ENCODE peak calls at places on chromosomes 16 and 17, in ten cellular contexts. E is fibroblast of pulmonary artery, L is astrocyte of the cerebellum, N is colonic mucosa, A is ascending aorta, K is Peyer's patch, Q is foreskin fibroblast, B is adrenal gland, U is PC-3, H is left lung. R is an unnamed sample.

GRCh38 chr17:77620282-77620681 is 338.2 kb upstream of the TNRC6C start:
- DNase-seq in B (no peak), A (peak), N (no peak), L (no peak), H (no peak), K (no peak), U (no peak), Q (no peak), E (no peak), R (no peak)

GRCh38 chr17:50536683-50537646 is 4.4 kb downstream of the EPN3 start:
- DNase-seq in A (no peak), E (no peak), H (no peak), L (no peak), U (no peak), Q (no peak), K (no peak), B (no peak), N (no peak), R (no peak)

GRCh38 chr16:89331371-89332109 is 114.0 kb downstream of the ZNF778 start:
- DNase-seq in E (no peak), A (no peak), L (no peak), H (no peak), N (no peak), B (no peak), K (no peak), U (no peak), Q (peak), R (no peak)

GRCh38 chr17:8121531-8122390 is 2.1 kb downstream of the HES7 start:
- DNase-seq in Q (peak), E (peak), A (no peak), L (no peak), N (peak), H (no peak), B (no peak), K (no peak), U (peak), R (no peak)

GRCh38 chr17:77528516-77529327 is 388.0 kb downstream of the SEC14L1 start:
- DNase-seq in N (no peak), H (no peak), Q (peak), A (no peak), B (no peak), E (no peak), K (no peak), U (no peak), L (no peak), R (no peak)

GRCh38 chr17:15406081-15406480 is 61.3 kb downstream of the CDRT4 start:
- DNase-seq in N (no peak), Q (no peak), U (no peak), A (no peak), L (no peak), H (no peak), K (no peak), B (no peak), E (no peak), R (no peak)

GRCh38 chr16:53457670-53458069 is 23.4 kb downstream of the RBL2 start:
- DNase-seq in B (no peak), E (no peak), U (no peak), L (no peak), H (no peak), N (peak), K (peak), Q (no peak), A (no peak), R (peak)

GRCh38 chr17:64180674-64181073 is 50.7 kb upstream of the ERN1 start:
- DNase-seq in U (no peak), H (no peak), Q (no peak), L (no peak), K (no peak), A (peak), B (no peak), N (no peak), E (no peak), R (no peak)

GRCh38 chr17:53420035-53420641 is 402.6 kb upstream of the KIF2B start:
- DNase-seq in B (no peak), U (peak), E (no peak), H (no peak), Q (no peak), N (no peak), A (no peak), L (no peak), K (no peak), R (no peak)

GRCh38 chr17:57866723-57867122 is 16.9 kb upstream of the MRPS23 start:
- DNase-seq in K (no peak), Q (no peak), B (no peak), N (no peak), L (no peak), A (no peak), H (no peak), U (no peak), E (no peak), R (no peak)

GRCh38 chr16:68779891-68780290 is 42.8 kb downstream of the CDH1 start:
- DNase-seq in U (peak), K (no peak), H (no peak), N (peak), L (no peak), A (no peak), E (no peak), Q (no peak), B (no peak), R (no peak)

GRCh38 chr16:69273009-69273408 is 38.1 kb upstream of the VPS4A start:
- DNase-seq in K (no peak), N (no peak), U (no peak), A (no peak), E (peak), L (peak), B (no peak), Q (peak), H (no peak), R (no peak)

GRCh38 chr16:4317471-4318170 is 1.8 kb downstream of the GLIS2 start:
- DNase-seq in K (no peak), N (peak), Q (peak), U (peak), H (no peak), L (no peak), E (no peak), A (peak), B (peak), R (no peak)

GRCh38 chr16:58022601-58023371 is 2.8 kb upstream of the MMP15 start:
- DNase-seq in B (peak), N (peak), H (peak), A (peak), L (peak), U (peak), Q (peak), E (peak), K (no peak), R (no peak)

GRCh38 chr16:22847100-22847499 is 33.1 kb downstream of the HS3ST2 start:
- DNase-seq in L (no peak), H (no peak), A (no peak), N (no peak), B (no peak), E (no peak), K (no peak), Q (no peak), U (no peak), R (no peak)

GRCh38 chr17:58529275-58529674 is 14.8 kb upstream of the MTMR4 start:
- DNase-seq in E (peak), A (no peak), U (no peak), Q (no peak), L (no peak), H (no peak), N (no peak), B (peak), K (no peak), R (no peak)

GRCh38 chr16:28609631-28610594 is at the start of gene SULT1A1:
- DNase-seq in K (no peak), A (peak), E (peak), Q (no peak), H (peak), L (no peak), B (peak), N (peak), U (no peak), R (no peak)

GRCh38 chr17:50134206-50135110 is 4.5 kb upstream of the SAMD14 start:
- DNase-seq in Q (peak), B (peak), U (no peak), H (no peak), A (no peak), E (no peak), L (no peak), N (no peak), K (no peak), R (no peak)

GRCh38 chr17:58327363-58328194 is 1.0 kb downstream of the TSPOAP1 start:
- DNase-seq in N (no peak), A (no peak), B (no peak), K (no peak), Q (no peak), U (no peak), E (no peak), L (no peak), H (no peak), R (no peak)

GRCh38 chr17:62578757-62579487 is 48.5 kb upstream of the MRC2 start:
- DNase-seq in E (no peak), L (no peak), A (no peak), B (no peak), U (no peak), K (no peak), N (no peak), H (no peak), Q (no peak), R (no peak)

GRCh38 chr17:40552806-40553693 is 12.2 kb downstream of the CCR7 start:
- DNase-seq in A (peak), U (no peak), H (no peak), B (peak), Q (peak), N (peak), K (peak), L (no peak), E (no peak), R (no peak)

GRCh38 chr17:80824549-80825470 is 166.8 kb upstream of the CHMP6 start:
- DNase-seq in E (no peak), K (no peak), L (no peak), Q (no peak), B (peak), H (peak), N (no peak), A (peak), U (no peak), R (no peak)

GRCh38 chr16:1159325-1159972 is 6.5 kb downstream of the CACNA1H start:
- DNase-seq in K (no peak), E (no peak), B (no peak), H (no peak), U (no peak), L (no peak), Q (no peak), A (no peak), N (no peak), R (no peak)

GRCh38 chr17:27417596-27418365 is 38.5 kb upstream of the KSR1 start:
- DNase-seq in U (no peak), K (no peak), H (peak), N (no peak), L (no peak), B (no peak), Q (no peak), A (no peak), E (no peak), R (no peak)

GRCh38 chr16:72809446-72809845 is 238.5 kb downstream of the ZFHX3 start:
- DNase-seq in K (no peak), B (no peak), Q (no peak), L (no peak), A (no peak), E (no peak), N (no peak), U (no peak), H (no peak), R (no peak)

GRCh38 chr17:69067274-69068047 is 6.7 kb upstream of the ABCA9 start:
- DNase-seq in L (no peak), K (no peak), B (no peak), H (no peak), E (no peak), N (no peak), Q (no peak), U (peak), A (no peak), R (no peak)

GRCh38 chr16:4346205-4346781 is 4.8 kb downstream of the PAM16 start:
- DNase-seq in E (no peak), B (no peak), H (no peak), L (no peak), A (no peak), Q (no peak), K (no peak), U (no peak), N (no peak), R (no peak)

GRCh38 chr17:65799869-65800268 is 238.4 kb upstream of the AXIN2 start:
- DNase-seq in H (no peak), K (no peak), N (no peak), U (no peak), L (no peak), E (no peak), Q (no peak), A (no peak), B (no peak), R (no peak)

GRCh38 chr17:44320066-44320465 is 4.6 kb downstream of the SLC25A39 start:
- DNase-seq in K (no peak), U (no peak), E (no peak), B (no peak), A (no peak), Q (no peak), H (no peak), N (no peak), L (no peak), R (no peak)

GRCh38 chr17:54784305-54784704 is 116.3 kb upstream of the TOM1L1 start:
- DNase-seq in B (no peak), A (no peak), Q (no peak), U (no peak), L (no peak), E (no peak), N (no peak), K (no peak), H (no peak), R (no peak)

GRCh38 chr17:6092182-6092922 is 22.2 kb downstream of the WSCD1 start:
- DNase-seq in E (no peak), L (no peak), Q (no peak), A (no peak), K (no peak), U (no peak), B (no peak), N (no peak), H (no peak), R (no peak)

GRCh38 chr16:23491490-23492391 is 18.6 kb downstream of the GGA2 start:
- DNase-seq in Q (peak), A (no peak), B (no peak), H (no peak), E (peak), N (no peak), K (no peak), L (peak), U (peak), R (no peak)

GRCh38 chr16:85056211-85056748 is 28.7 kb downstream of the KIAA0513 start:
- DNase-seq in L (no peak), N (no peak), B (no peak), Q (peak), K (peak), A (no peak), E (peak), H (no peak), U (no peak), R (no peak)
- TF ChIP-seq CTCF in L (peak), N (peak), B (no peak), Q (peak), K (no peak), A (no peak), E (peak), H (no peak), U (no peak), R (peak)

GRCh38 chr17:73953206-73954033 is 250.1 kb upstream of the RPL38 start:
- DNase-seq in E (no peak), A (no peak), L (no peak), U (no peak), B (no peak), Q (no peak), H (no peak), N (no peak), K (no peak), R (no peak)
- H3K4me3 ChIP-seq in E (no peak), A (peak), L (no peak), U (no peak), B (no peak), Q (no peak), H (no peak), N (no peak), K (no peak), R (no peak)

GRCh38 chr16:20676268-20676828 is 21.1 kb downstream of the ACSM1 start:
- DNase-seq in K (no peak), B (peak), A (no peak), U (no peak), H (no peak), Q (no peak), N (peak), E (peak), L (no peak), R (no peak)

GRCh38 chr16:20674684-20675487 is 22.6 kb downstream of the ACSM1 start:
- DNase-seq in L (no peak), U (no peak), H (no peak), A (no peak), N (peak), Q (no peak), E (peak), B (no peak), K (peak), R (no peak)

GRCh38 chr16:20675488-20676267 is 21.8 kb downstream of the ACSM1 start:
- DNase-seq in H (peak), E (peak), L (no peak), Q (no peak), U (peak), A (no peak), K (peak), N (peak), B (no peak), R (no peak)

GRCh38 chr16:20678242-20678641 is 19.2 kb downstream of the ACSM1 start:
- DNase-seq in U (no peak), N (no peak), Q (no peak), K (no peak), A (no peak), H (no peak), E (no peak), L (no peak), B (no peak), R (no peak)

GRCh38 chr16:20676867-20677266 is 20.6 kb downstream of the ACSM1 start:
- DNase-seq in N (no peak), A (no peak), B (no peak), H (no peak), Q (no peak), K (no peak), L (no peak), E (no peak), U (no peak), R (no peak)
- TF ChIP-seq CTCF in N (peak), A (no peak), B (no peak), H (no peak), Q (no peak), K (no peak), L (no peak), E (no peak), U (no peak), R (no peak)

GRCh38 chr17:61408151-61409041 is 8.8 kb downstream of the TBX2 start:
- DNase-seq in A (peak), E (no peak), Q (peak), H (peak), B (no peak), L (no peak), U (no peak), N (no peak), K (no peak), R (no peak)
- H3K4me3 ChIP-seq in A (peak), E (no peak), Q (peak), H (no peak), B (no peak), L (no peak), U (peak), N (no peak), K (no peak), R (no peak)

GRCh38 chr17:82416264-82416663 is 1.9 kb upstream of the HEXD start:
- DNase-seq in L (no peak), H (no peak), A (no peak), B (no peak), E (no peak), N (no peak), K (no peak), Q (no peak), U (no peak), R (no peak)

GRCh38 chr17:82416771-82417170 is 1.4 kb upstream of the HEXD start:
- DNase-seq in U (peak), N (no peak), Q (no peak), L (no peak), K (no peak), A (no peak), B (no peak), H (no peak), E (no peak), R (no peak)

GRCh38 chr17:82419471-82419995 is 1.1 kb upstream of the OGFOD3 start:
- DNase-seq in L (no peak), U (peak), E (no peak), N (no peak), K (no peak), A (no peak), Q (no peak), H (no peak), B (no peak), R (no peak)

GRCh38 chr17:82415786-82416185 is 2.4 kb upstream of the HEXD start:
- DNase-seq in A (no peak), L (no peak), U (no peak), K (no peak), N (no peak), E (no peak), Q (no peak), H (no peak), B (no peak), R (no peak)

GRCh38 chr17:82418001-82418986 is at the start of the genes HEXD and OGFOD3:
- DNase-seq in N (peak), Q (peak), L (peak), B (peak), U (peak), K (peak), A (peak), E (peak), H (peak), R (no peak)
- TF ChIP-seq CTCF in N (no peak), Q (no peak), L (no peak), B (peak), U (no peak), K (peak), A (no peak), E (no peak), H (no peak), R (no peak)

GRCh38 chr16:56625140-56625942 is at the start of gene MT1E:
- DNase-seq in K (no peak), E (peak), U (no peak), B (peak), A (peak), N (peak), Q (peak), H (no peak), L (no peak), R (no peak)

GRCh38 chr16:56629531-56629930 is 2.9 kb upstream of the MT1M start:
- DNase-seq in E (no peak), H (no peak), Q (no peak), N (no peak), B (no peak), L (no peak), A (no peak), U (no peak), K (no peak), R (no peak)

GRCh38 chr16:56625943-56626654 is 518 bp downstream of the MT1E start:
- DNase-seq in N (peak), A (peak), E (peak), B (peak), Q (peak), U (no peak), L (peak), K (no peak), H (no peak), R (no peak)

GRCh38 chr16:56628486-56629035 is 3.0 kb downstream of the MT1E start:
- DNase-seq in K (no peak), L (no peak), N (no peak), B (no peak), Q (peak), U (no peak), H (no peak), A (no peak), E (no peak), R (no peak)

DNA sequence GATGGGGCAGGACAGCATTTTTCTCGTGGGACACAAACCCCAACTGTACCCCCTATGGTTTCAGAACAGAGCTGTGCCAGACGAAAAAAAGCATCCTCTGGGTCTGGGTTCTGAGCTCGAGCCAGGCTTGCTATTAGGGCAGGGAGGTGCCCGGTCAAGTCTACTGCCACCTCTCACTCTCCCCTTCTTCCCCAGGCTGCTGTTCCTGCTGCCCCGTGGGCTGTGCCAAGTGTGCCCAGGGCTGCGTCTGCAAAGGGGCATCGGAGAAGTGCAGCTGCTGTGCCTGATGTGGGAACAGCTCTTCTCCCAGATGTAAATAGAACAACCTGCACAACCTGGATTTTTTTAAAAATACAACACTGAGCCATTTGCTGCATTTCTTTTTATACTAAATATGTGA is 1.1 kb downstream of the MT1E start:
- DNase-seq in B (no peak), A (no peak), E (no peak), Q (no peak), N (no peak), H (no peak), U (no peak), K (no peak), L (no peak), R (no peak)
- H3K4me3 ChIP-seq in B (peak), A (peak), E (peak), Q (peak), N (peak), H (peak), U (no peak), K (peak), L (peak), R (no peak)

DNA sequence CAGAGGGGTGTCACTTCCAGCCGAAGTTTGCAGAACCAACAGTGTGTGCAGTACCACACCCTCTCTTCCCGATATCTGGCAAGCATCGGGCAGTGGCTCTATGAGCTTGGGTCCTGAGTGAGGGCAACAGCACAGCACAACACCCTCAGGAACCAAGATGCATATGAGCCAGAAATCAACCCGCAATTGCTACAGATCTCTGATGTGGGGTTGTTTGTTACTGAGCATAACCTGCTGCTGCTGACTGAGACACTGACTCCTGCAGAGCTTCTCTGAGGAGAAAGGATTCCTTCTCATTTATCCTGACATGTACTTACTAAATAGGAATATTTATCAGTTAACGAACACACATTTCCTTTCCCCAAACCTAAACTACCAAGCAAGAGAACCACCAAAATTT is 218.3 kb downstream of the RBFOX3 start:
- DNase-seq in N (no peak), H (no peak), B (no peak), L (no peak), Q (no peak), A (no peak), U (no peak), K (no peak), E (no peak), R (no peak)
- TF ChIP-seq CTCF in N (no peak), H (no peak), B (no peak), L (no peak), Q (no peak), A (no peak), U (no peak), K (no peak), E (no peak), R (no peak)

R was measured in GM12864.